ENCODE peak calls at places on chromosomes 16 and 17, in five cellular contexts. One of them, this sample, is unnamed.

GRCh38 chr16:53029971-53030370 is 22.7 kb downstream of the CHD9NB start:
- DNase-seq in HEK293T: no peak
- DNase-seq in NCI-H1436: no peak
- DNase-seq in amniotic stem cell: no peak
- DNase-seq in upper lobe of right lung: no peak
- DNase-seq in this sample: no peak

GRCh38 chr16:28090646-28091377 is 27.3 kb upstream of the GSG1L start:
- DNase-seq in HEK293T: peak
- DNase-seq in NCI-H1436: no peak
- DNase-seq in amniotic stem cell: no peak
- DNase-seq in upper lobe of right lung: no peak
- DNase-seq in this sample: no peak

GRCh38 chr17:73335591-73336503 is 24.0 kb upstream of the CDC42EP4 start:
- DNase-seq in HEK293T: no peak
- DNase-seq in NCI-H1436: no peak
- DNase-seq in amniotic stem cell: no peak
- DNase-seq in upper lobe of right lung: no peak
- DNase-seq in this sample: no peak

GRCh38 chr17:78316867-78317816 is 42.7 kb downstream of the SOCS3 start:
- DNase-seq in HEK293T: no peak
- DNase-seq in NCI-H1436: peak
- DNase-seq in amniotic stem cell: no peak
- DNase-seq in upper lobe of right lung: peak
- DNase-seq in this sample: no peak

GRCh38 chr16:67430504-67431076 is 331 bp upstream of the HSD11B2 start:
- DNase-seq in HEK293T: peak
- DNase-seq in NCI-H1436: no peak
- DNase-seq in amniotic stem cell: no peak
- DNase-seq in upper lobe of right lung: peak
- DNase-seq in this sample: no peak

GRCh38 chr17:77778636-77779524 is 179.6 kb upstream of the TNRC6C start:
- DNase-seq in HEK293T: no peak
- DNase-seq in NCI-H1436: peak
- DNase-seq in amniotic stem cell: no peak
- DNase-seq in upper lobe of right lung: peak
- DNase-seq in this sample: peak

GRCh38 chr16:27822529-27823437 is 240.7 kb downstream of the GSG1L start:
- DNase-seq in HEK293T: no peak
- DNase-seq in NCI-H1436: peak
- DNase-seq in amniotic stem cell: no peak
- DNase-seq in upper lobe of right lung: peak
- DNase-seq in this sample: no peak

GRCh38 chr17:73532441-73532901 is 111.8 kb downstream of the SDK2 start:
- DNase-seq in HEK293T: no peak
- DNase-seq in NCI-H1436: peak
- DNase-seq in amniotic stem cell: no peak
- DNase-seq in upper lobe of right lung: no peak
- DNase-seq in this sample: no peak

GRCh38 chr17:82449136-82449882 is 1.2 kb downstream of the CYBC1 start:
- DNase-seq in HEK293T: no peak
- DNase-seq in NCI-H1436: peak
- DNase-seq in amniotic stem cell: no peak
- DNase-seq in upper lobe of right lung: peak
- DNase-seq in this sample: no peak

GRCh38 chr16:78072275-78072674 is 27.2 kb upstream of the WWOX start:
- DNase-seq in HEK293T: no peak
- DNase-seq in NCI-H1436: no peak
- DNase-seq in amniotic stem cell: no peak
- DNase-seq in upper lobe of right lung: no peak
- DNase-seq in this sample: no peak

GRCh38 chr16:49485663-49486062 is 112.1 kb downstream of the C16orf78 start:
- DNase-seq in HEK293T: no peak
- DNase-seq in NCI-H1436: no peak
- DNase-seq in amniotic stem cell: no peak
- DNase-seq in upper lobe of right lung: no peak
- DNase-seq in this sample: no peak

GRCh38 chr17:50835563-50836231 is at the start of gene WFIKKN2:
- DNase-seq in HEK293T: no peak
- DNase-seq in NCI-H1436: no peak
- DNase-seq in amniotic stem cell: no peak
- DNase-seq in upper lobe of right lung: no peak
- DNase-seq in this sample: no peak

GRCh38 chr17:27494192-27495091 is 38.2 kb downstream of the KSR1 start:
- DNase-seq in HEK293T: peak
- DNase-seq in NCI-H1436: no peak
- DNase-seq in amniotic stem cell: no peak
- DNase-seq in upper lobe of right lung: peak
- DNase-seq in this sample: peak